ENCODE peak calls at places on chromosomes 2 and 18, in ten cellular contexts. H is MCF 10A; A is NCI-H1092; Y is posterior cingulate gyrus; U is D341Med; F is EL; I is LHCN-M2; S is KG1; X is stimulated activated CD4-positive, alpha-beta T cell treated with anti-CD3 and anti-CD28 coated beads, Interleukin-15, amount 100 ng/mL, for 24 hours; E is effector memory CD4-positive, alpha-beta T cell. W is an unnamed sample.

GRCh38 chr2:69677914-69678313 is 34.4 kb upstream of the AAK1 start:
- DNase-seq in H (no peak), A (no peak), Y (no peak), U (no peak), F (no peak), I (no peak), S (no peak), X (no peak), E (no peak), W (no peak)

GRCh38 chr2:46942143-46942526 is 26.5 kb upstream of the MCFD2 start:
- DNase-seq in H (peak; percentile 42), A (no peak), Y (no peak), U (no peak), F (peak; percentile 40), I (peak; percentile 32), S (no peak), X (peak; percentile 78), E (peak; percentile 68), W (peak; percentile 85)

GRCh38 chr2:73004466-73004865 is 67.0 kb downstream of the SFXN5 start:
- DNase-seq in H (no peak), A (no peak), Y (no peak), U (peak; percentile 10), F (no peak), I (no peak), S (no peak), X (no peak), E (no peak), W (no peak)

GRCh38 chr18:48828713-48829442 is 121.9 kb downstream of the SMAD7 start:
- DNase-seq in H (no peak), A (peak; percentile 29), Y (no peak), U (peak; percentile 83), F (no peak), I (no peak), S (no peak), X (no peak), E (no peak), W (no peak)

GRCh38 chr2:83067947-83068346 is 1391.1 kb downstream of the SUCLG1 start:
- DNase-seq in H (no peak), A (no peak), Y (no peak), U (no peak), F (no peak), I (no peak), S (no peak), X (no peak), E (no peak), W (no peak)

GRCh38 chr2:106841886-106842645 is 43.9 kb downstream of the ST6GAL2 start:
- DNase-seq in H (no peak), A (peak; percentile 73), Y (no peak), U (no peak), F (no peak), I (no peak), S (no peak), X (no peak), E (no peak), W (no peak)

GRCh38 chr2:176270100-176270750 is 983 bp downstream of the MTX2 start:
- DNase-seq in H (no peak), A (no peak), Y (no peak), U (no peak), F (no peak), I (no peak), S (no peak), X (no peak), E (no peak), W (no peak)

GRCh38 chr18:24271381-24272331 is 126.0 kb downstream of the OSBPL1A start:
- DNase-seq in H (peak; percentile 79), A (peak; percentile 57), Y (peak; percentile 66), U (peak; percentile 92), F (peak; percentile 78), I (peak; percentile 76), S (no peak), X (peak; percentile 61), E (no peak), W (peak; percentile 33)

GRCh38 chr18:25147878-25148488 is 204.0 kb downstream of the ZNF521 start:
- DNase-seq in H (no peak), A (no peak), Y (no peak), U (no peak), F (no peak), I (no peak), S (no peak), X (no peak), E (no peak), W (no peak)

GRCh38 chr2:234792566-234792965 is 159.3 kb upstream of the SH3BP4 start:
- DNase-seq in H (no peak), A (no peak), Y (peak; percentile 41), U (no peak), F (peak; percentile 37), I (no peak), S (no peak), X (no peak), E (no peak), W (no peak)

GRCh38 chr2:88128654-88129312 is 921 bp upstream of the FABP1 start:
- DNase-seq in H (no peak), A (no peak), Y (no peak), U (no peak), F (no peak), I (no peak), S (no peak), X (no peak), E (no peak), W (no peak)

GRCh38 chr2:138504546-138505239 is 3.1 kb downstream of the SPOPL start:
- DNase-seq in H (no peak), A (no peak), Y (no peak), U (no peak), F (no peak), I (no peak), S (no peak), X (no peak), E (no peak), W (no peak)

GRCh38 chr2:102030502-102030854 is 38.7 kb downstream of the IL1R2 start:
- DNase-seq in H (no peak), A (no peak), Y (no peak), U (no peak), F (no peak), I (no peak), S (no peak), X (no peak), E (no peak), W (no peak)

GRCh38 chr2:17573085-17573805 is 32.7 kb downstream of the VSNL1 start:
- DNase-seq in H (peak; percentile 51), A (no peak), Y (no peak), U (no peak), F (no peak), I (peak; percentile 27), S (no peak), X (no peak), E (no peak), W (no peak)

GRCh38 chr2:129906861-129907235 is 72.6 kb upstream of the RAB6C start:
- DNase-seq in H (no peak), A (no peak), Y (no peak), U (no peak), F (no peak), I (no peak), S (no peak), X (no peak), E (no peak), W (no peak)

GRCh38 chr2:195898505-195898904 is 170.1 kb downstream of the DNAH7 start:
- DNase-seq in H (peak; percentile 78), A (peak; percentile 37), Y (peak; percentile 82), U (peak; percentile 63), F (peak; percentile 98), I (peak; percentile 99), S (no peak), X (no peak), E (no peak), W (no peak)

GRCh38 chr18:46071894-46072867 is at the start of gene PSTPIP2:
- DNase-seq in H (peak; percentile 63), A (no peak), Y (peak; percentile 53), U (peak; percentile 82), F (peak; percentile 68), I (peak; percentile 59), S (peak; percentile 28), X (peak; percentile 77), E (peak; percentile 41), W (peak; percentile 75)

GRCh38 chr2:225465827-225466226 is 66.3 kb downstream of the NYAP2 start:
- DNase-seq in H (no peak), A (no peak), Y (no peak), U (no peak), F (no peak), I (no peak), S (no peak), X (no peak), E (no peak), W (no peak)

GRCh38 chr2:109448946-109449788 is 164.6 kb downstream of the SEPTIN10 start:
- DNase-seq in H (peak; percentile 44), A (peak; percentile 7), Y (no peak), U (no peak), F (peak; percentile 21), I (peak; percentile 84), S (no peak), X (no peak), E (no peak), W (no peak)

GRCh38 chr2:230225486-230225885 is at the start of gene SP140:
- DNase-seq in H (no peak), A (no peak), Y (no peak), U (no peak), F (no peak), I (no peak), S (no peak), X (peak; percentile 87), E (peak; percentile 71), W (peak; percentile 92)

GRCh38 chr2:181268174-181268867 is 188.9 kb upstream of the ITGA4 start:
- DNase-seq in H (no peak), A (no peak), Y (no peak), U (no peak), F (no peak), I (no peak), S (no peak), X (no peak), E (no peak), W (no peak)

W was measured in activated CD4-positive, alpha-beta memory T cell treated with anti-CD3 and anti-CD28 coated beads for 36 hours.